ENCODE peak calls at places on chromosomes 6 and 20, in nine cellular contexts. C is OCI-LY7; N is kidney epithelial cell; L is heart left ventricle; F is fibroblast of mammary gland; O is CD4-positive, CD25-positive, alpha-beta regulatory T cell; D is stomach; W is aorta; I is body of pancreas. X is an unnamed sample.

GRCh38 chr6:100186552-100186951 is 192.5 kb upstream of the MCHR2 start:
- DNase-seq in C (no peak), N (peak), L (no peak), F (peak), O (no peak), D (no peak), W (no peak), I (no peak), X (no peak)

GRCh38 chr20:44097521-44098255 is 89.3 kb downstream of the JPH2 start:
- DNase-seq in C (no peak), N (no peak), L (no peak), F (no peak), O (no peak), D (no peak), W (no peak), I (no peak), X (no peak)

GRCh38 chr6:47034919-47035318 is 7.2 kb downstream of the ADGRF1 start:
- DNase-seq in C (no peak), N (peak), L (peak), F (peak), O (no peak), D (no peak), W (no peak), I (peak), X (peak)

GRCh38 chr6:34132082-34132357 is 13.9 kb downstream of the GRM4 start:
- DNase-seq in C (no peak), N (no peak), L (no peak), F (no peak), O (no peak), D (no peak), W (no peak), I (no peak), X (no peak)

GRCh38 chr20:41669708-41670263 is 51.6 kb upstream of the CHD6 start:
- DNase-seq in C (no peak), N (no peak), L (no peak), F (no peak), O (no peak), D (no peak), W (no peak), I (no peak), X (no peak)

GRCh38 chr20:23309781-23310180 is 40.8 kb upstream of the NXT1 start:
- DNase-seq in C (no peak), N (no peak), L (no peak), F (no peak), O (no peak), D (no peak), W (no peak), I (no peak), X (no peak)

GRCh38 chr6:41584668-41585205 is 38.6 kb downstream of the FOXP4 start:
- DNase-seq in C (no peak), N (no peak), L (no peak), F (no peak), O (no peak), D (peak), W (no peak), I (peak), X (no peak)

GRCh38 chr6:111176038-111176762 is 88.9 kb downstream of the SLC16A10 start:
- DNase-seq in C (no peak), N (no peak), L (no peak), F (no peak), O (no peak), D (no peak), W (no peak), I (peak), X (no peak)

GRCh38 chr6:5389086-5389745 is 127.9 kb downstream of the FARS2 start:
- DNase-seq in C (no peak), N (no peak), L (no peak), F (no peak), O (no peak), D (no peak), W (no peak), I (no peak), X (no peak)

GRCh38 chr6:160991411-160992322 is at the start of gene MAP3K4:
- DNase-seq in C (peak), N (no peak), L (peak), F (peak), O (peak), D (peak), W (peak), I (peak), X (peak)

GRCh38 chr6:96532399-96532798 is 10.8 kb downstream of the UFL1 start:
- DNase-seq in C (peak), N (no peak), L (no peak), F (peak), O (no peak), D (no peak), W (no peak), I (no peak), X (no peak)

GRCh38 chr6:2999621-3000455 is at the start of gene NQO2:
- DNase-seq in C (peak), N (no peak), L (peak), F (peak), O (peak), D (peak), W (peak), I (peak), X (peak)

GRCh38 chr20:50815162-50815989 is 20.5 kb downstream of the BCAS4 start:
- DNase-seq in C (peak), N (no peak), L (no peak), F (peak), O (no peak), D (no peak), W (no peak), I (no peak), X (no peak)

GRCh38 chr20:32538526-32538918 is 46.6 kb downstream of the NOL4L start:
- DNase-seq in C (no peak), N (no peak), L (no peak), F (no peak), O (peak), D (no peak), W (peak), I (no peak), X (no peak)

GRCh38 chr6:3660473-3660872 is 91.0 kb downstream of the PXDC1 start:
- DNase-seq in C (no peak), N (no peak), L (no peak), F (no peak), O (no peak), D (no peak), W (no peak), I (no peak), X (no peak)

GRCh38 chr6:107479089-107479690 is 10.7 kb upstream of the SOBP start:
- DNase-seq in C (no peak), N (no peak), L (no peak), F (no peak), O (no peak), D (no peak), W (no peak), I (no peak), X (no peak)

GRCh38 chr6:138107078-138107751 is at the start of gene PERP:
- DNase-seq in C (no peak), N (no peak), L (peak), F (peak), O (peak), D (peak), W (peak), I (peak), X (peak)

GRCh38 chr6:136598048-136598447 is 47.8 kb upstream of the MAP7 start:
- DNase-seq in C (no peak), N (no peak), L (no peak), F (no peak), O (no peak), D (no peak), W (no peak), I (no peak), X (no peak)

DNA sequence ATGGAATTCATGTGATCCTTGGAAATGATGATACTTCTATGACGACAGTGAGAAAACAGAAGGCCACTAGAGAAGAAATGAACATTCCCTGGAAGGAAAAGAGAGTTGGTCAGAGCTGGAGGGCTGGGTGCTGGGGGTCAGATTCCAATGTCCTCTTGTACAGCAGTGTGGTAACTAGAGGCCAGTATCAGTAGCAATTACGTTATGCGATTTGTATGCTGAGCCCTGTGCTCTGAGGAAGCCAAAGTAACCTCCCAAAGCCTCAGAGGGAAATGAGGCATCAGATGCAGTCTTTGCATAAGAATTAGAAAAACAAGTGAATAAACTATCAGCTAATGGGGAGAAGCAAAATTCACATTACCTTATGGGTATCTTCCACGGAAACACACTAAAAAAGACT is 65.5 kb upstream of the SLC4A11 start:
- DNase-seq in C (no peak), N (no peak), L (no peak), F (no peak), O (no peak), D (no peak), W (no peak), I (no peak), X (no peak)
- H3K4me3 ChIP-seq in C (no peak), N (no peak), L (no peak), F (no peak), O (no peak), D (no peak), W (no peak), I (no peak), X (no peak)

GRCh38 chr6:121436172-121436965 is 923 bp downstream of the GJA1 start:
- DNase-seq in C (no peak), N (no peak), L (peak), F (no peak), O (no peak), D (no peak), W (no peak), I (no peak), X (no peak)
- H3K4me3 ChIP-seq in C (no peak), N (peak), L (peak), F (peak), O (peak), D (peak), W (peak), I (peak), X (peak)

GRCh38 chr20:59120919-59121318 is 42.7 kb upstream of the ZNF831 start:
- DNase-seq in C (peak), N (no peak), L (no peak), F (no peak), O (no peak), D (no peak), W (no peak), I (no peak), X (no peak)

GRCh38 chr20:59123011-59123676 is 40.5 kb upstream of the ZNF831 start:
- DNase-seq in C (peak), N (no peak), L (no peak), F (no peak), O (peak), D (no peak), W (no peak), I (no peak), X (no peak)

GRCh38 chr20:59120491-59120890 is 43.1 kb upstream of the ZNF831 start:
- DNase-seq in C (peak), N (no peak), L (no peak), F (no peak), O (no peak), D (no peak), W (no peak), I (no peak), X (no peak)

GRCh38 chr20:59122377-59122932 is 41.2 kb upstream of the ZNF831 start:
- DNase-seq in C (peak), N (no peak), L (no peak), F (no peak), O (no peak), D (no peak), W (no peak), I (no peak), X (no peak)

GRCh38 chr20:59121714-59122376 is 41.8 kb upstream of the ZNF831 start:
- DNase-seq in C (peak), N (no peak), L (no peak), F (no peak), O (peak), D (no peak), W (no peak), I (no peak), X (no peak)
- H3K4me3 ChIP-seq in C (peak), N (no peak), L (no peak), F (no peak), O (peak), D (no peak), W (no peak), I (no peak), X (no peak)

GRCh38 chr6:45423901-45424627 is 46.3 kb upstream of the SUPT3H start:
- DNase-seq in C (no peak), N (no peak), L (peak), F (no peak), O (no peak), D (peak), W (peak), I (peak), X (peak)
- H3K4me3 ChIP-seq in C (no peak), N (peak), L (peak), F (peak), O (peak), D (peak), W (no peak), I (no peak), X (peak)

DNA sequence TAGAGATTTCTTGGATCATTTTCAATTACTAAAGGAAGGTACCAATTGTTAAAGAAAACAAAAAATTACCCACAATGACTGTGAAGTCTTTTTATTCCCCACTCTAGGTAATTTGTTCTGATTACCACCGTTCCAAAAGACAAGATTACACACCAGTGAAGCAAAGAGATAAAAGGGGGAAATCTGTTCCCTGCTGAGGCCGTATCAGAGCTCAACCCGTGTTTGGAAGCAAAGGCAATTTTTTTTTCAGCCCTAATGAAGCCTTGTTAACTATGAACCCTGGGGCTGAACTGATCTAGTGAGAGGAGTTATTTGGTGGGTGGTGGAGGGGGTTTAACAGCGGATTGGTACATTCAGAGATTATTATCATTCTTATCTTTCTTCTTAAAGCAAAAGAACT is 128.5 kb downstream of the ALDH8A1 start:
- DNase-seq in C (no peak), N (no peak), L (no peak), F (no peak), O (no peak), D (no peak), W (no peak), I (no peak), X (no peak)
- H3K4me3 ChIP-seq in C (no peak), N (no peak), L (no peak), F (no peak), O (no peak), D (no peak), W (no peak), I (no peak), X (no peak)

DNA sequence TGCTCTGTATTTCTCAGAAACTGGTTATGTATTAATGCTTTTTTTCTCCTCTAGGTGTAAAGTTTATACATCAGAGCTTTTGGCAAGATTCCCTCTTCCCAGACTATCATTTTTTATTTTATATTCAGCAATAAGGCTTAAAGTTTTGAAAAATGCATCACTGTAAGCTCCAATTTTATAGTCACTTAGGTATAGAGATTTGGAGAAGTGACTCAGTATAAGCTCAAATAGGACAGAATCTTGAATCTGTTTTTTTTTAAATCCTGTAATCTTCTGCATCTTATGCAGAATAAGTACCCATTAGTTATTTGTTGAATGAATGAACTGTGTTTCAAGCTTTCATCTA is 1.0 kb downstream of the NCOA7 start:
- DNase-seq in C (no peak), N (no peak), L (no peak), F (no peak), O (no peak), D (no peak), W (no peak), I (no peak), X (no peak)
- H3K4me3 ChIP-seq in C (peak), N (peak), L (peak), F (peak), O (peak), D (peak), W (peak), I (no peak), X (peak)

GRCh38 chr20:57264908-57265648 is 1.4 kb downstream of the BMP7 start:
- DNase-seq in C (peak), N (no peak), L (no peak), F (no peak), O (no peak), D (no peak), W (no peak), I (no peak), X (peak)

GRCh38 chr20:57267158-57267821 is 849 bp upstream of the BMP7 start:
- DNase-seq in C (no peak), N (no peak), L (no peak), F (no peak), O (no peak), D (no peak), W (no peak), I (no peak), X (no peak)

GRCh38 chr20:57265649-57266250 is 691 bp downstream of the BMP7 start:
- DNase-seq in C (peak), N (no peak), L (no peak), F (peak), O (no peak), D (no peak), W (no peak), I (no peak), X (peak)

GRCh38 chr20:57268399-57269076 is 2.1 kb upstream of the BMP7 start:
- DNase-seq in C (no peak), N (no peak), L (no peak), F (no peak), O (no peak), D (no peak), W (no peak), I (no peak), X (peak)

DNA sequence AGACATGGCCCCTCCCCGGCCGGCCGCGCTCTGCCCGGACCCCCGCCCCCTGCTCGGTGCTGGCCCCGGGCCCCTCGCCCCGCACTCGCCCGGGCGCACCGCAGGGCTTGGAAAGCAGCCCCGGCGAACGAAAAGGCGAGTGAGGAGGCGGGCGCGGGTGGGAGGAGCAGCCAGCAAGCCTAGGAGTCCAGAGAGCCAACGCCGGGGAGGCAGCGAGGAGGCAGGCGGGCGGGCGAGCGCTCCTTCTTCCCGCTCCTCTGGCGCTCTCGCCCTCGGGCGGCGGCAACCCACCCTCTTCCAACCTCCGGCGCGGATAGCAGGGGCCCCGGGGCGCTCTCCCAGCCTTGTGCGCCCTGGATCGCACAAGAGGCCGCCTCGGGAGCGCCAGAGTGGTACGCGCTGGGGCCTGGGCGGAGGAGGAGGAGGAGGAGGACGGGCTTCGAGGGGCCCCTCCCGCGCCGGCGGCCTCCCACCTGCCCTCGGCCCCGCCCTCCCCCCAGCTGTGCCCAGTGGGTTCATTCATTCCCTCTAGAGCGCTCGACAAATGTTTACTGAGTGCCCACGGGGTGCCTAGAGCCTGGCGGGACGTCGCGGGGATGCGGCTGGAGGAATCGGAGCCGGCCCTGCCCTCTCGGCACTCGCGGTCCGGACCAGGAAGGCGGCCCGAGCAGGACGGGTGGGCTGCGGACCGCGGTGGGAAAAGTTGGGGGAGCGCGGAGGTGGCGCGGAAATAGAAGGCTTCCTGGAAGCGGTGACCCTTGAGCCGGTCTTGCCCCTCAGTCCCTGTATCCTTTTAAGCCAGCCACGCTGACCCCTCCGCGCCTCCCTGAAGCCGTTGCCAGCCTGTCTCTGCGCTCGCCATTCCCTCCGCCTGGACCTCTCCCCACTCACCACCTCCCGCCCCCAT is at the start of gene BMP7:
- DNase-seq in C (peak), N (no peak), L (no peak), F (peak), O (no peak), D (no peak), W (no peak), I (no peak), X (no peak)
- H3K4me3 ChIP-seq in C (peak), N (peak), L (peak), F (no peak), O (no peak), D (peak), W (no peak), I (no peak), X (no peak)

GRCh38 chr6:37535701-37536461 is 36.2 kb upstream of the CCDC167 start:
- DNase-seq in C (peak), N (no peak), L (no peak), F (no peak), O (no peak), D (peak), W (no peak), I (peak), X (peak)
- H3K4me3 ChIP-seq in C (no peak), N (peak), L (peak), F (no peak), O (no peak), D (peak), W (no peak), I (no peak), X (peak)